ENCODE peak calls at places on chromosomes 7 and 10, in ten cellular contexts. K is CD8-positive, alpha-beta T cell; U is mammary epithelial cell; L is left ventricle myocardium inferior; W is H9; N is MM.1S; D is vagina; Q is tibial artery; G is kidney; J is psoas muscle. B is an unnamed sample. For H3K4me1, the result is how much of the 10 kb centered on the place peaks cover.

GRCh38 chr10:33335800-33336605 is 1.5 kb upstream of the NRP1 start:
- DNase-seq in J (peak), W (peak), D (no peak), Q (peak), N (no peak), G (peak), K (no peak), U (peak), L (peak), B (peak)

GRCh38 chr10:115171392-115171960 is 78.3 kb downstream of the ATRNL1 start:
- DNase-seq in Q (no peak), W (no peak), N (peak), G (no peak), D (no peak), U (no peak), J (no peak), L (no peak), K (no peak), B (no peak)

GRCh38 chr7:85167636-85168035 is 19.2 kb downstream of the SEMA3D start:
- DNase-seq in G (no peak), N (no peak), K (no peak), J (no peak), L (no peak), Q (no peak), W (no peak), D (no peak), U (no peak), B (no peak)

GRCh38 chr7:150406565-150407421 is 27.7 kb downstream of the ZNF775 start:
- DNase-seq in L (no peak), J (no peak), G (no peak), K (peak), W (no peak), U (no peak), Q (no peak), N (peak), D (no peak), B (no peak)

GRCh38 chr7:106855540-106856132 is 9.4 kb upstream of the PIK3CG start:
- DNase-seq in D (no peak), G (no peak), U (no peak), W (no peak), J (no peak), Q (no peak), K (no peak), N (no peak), L (no peak), B (no peak)

GRCh38 chr10:28429573-28430216 is 103.2 kb upstream of the WAC start:
- DNase-seq in D (no peak), N (no peak), J (no peak), W (no peak), U (peak), Q (no peak), L (no peak), K (no peak), G (no peak), B (no peak)

GRCh38 chr10:103499881-103500280 is 6.4 kb downstream of the NEURL1 start:
- DNase-seq in G (peak), L (no peak), Q (peak), K (no peak), N (no peak), U (no peak), D (no peak), J (no peak), W (no peak), B (no peak)

GRCh38 chr10:21158301-21158700 is 261.2 kb upstream of the NEBL start:
- DNase-seq in D (no peak), W (no peak), G (no peak), U (no peak), L (no peak), J (no peak), K (no peak), N (no peak), Q (no peak), B (no peak)

GRCh38 chr10:14017380-14017943 is 313.3 kb downstream of the FRMD4A start:
- DNase-seq in W (no peak), N (no peak), J (no peak), K (no peak), L (no peak), U (no peak), Q (no peak), D (no peak), G (no peak), B (no peak)

GRCh38 chr10:88127266-88127665 is 263.8 kb downstream of the PTEN start:
- DNase-seq in K (no peak), W (no peak), J (no peak), D (no peak), Q (no peak), N (no peak), G (no peak), L (no peak), U (no peak), B (no peak)

GRCh38 chr10:80608706-80609105 is 71.0 kb downstream of the SH2D4B start:
- DNase-seq in J (no peak), L (no peak), U (no peak), W (no peak), G (no peak), K (no peak), N (no peak), Q (no peak), D (no peak), B (no peak)

GRCh38 chr7:91054374-91054773 is 209.9 kb upstream of the FZD1 start:
- DNase-seq in W (no peak), K (no peak), N (no peak), L (no peak), Q (no peak), G (no peak), D (no peak), J (no peak), U (no peak), B (no peak)

GRCh38 chr10:78029294-78030226 is at the start of gene POLR3A:
- DNase-seq in K (peak), J (peak), Q (peak), U (peak), G (peak), W (peak), D (peak), L (peak), N (peak), B (peak)

GRCh38 chr7:137943132-137943551 is 58.7 kb downstream of the CREB3L2 start:
- DNase-seq in N (no peak), D (no peak), K (no peak), Q (peak), U (no peak), J (peak), L (peak), W (no peak), G (peak), B (no peak)

GRCh38 chr7:22675917-22676343 is 51.1 kb upstream of the IL6 start:
- DNase-seq in W (no peak), D (no peak), N (no peak), G (no peak), J (no peak), U (peak), K (peak), Q (no peak), L (no peak), B (no peak)

GRCh38 chr10:5433182-5433581 is 20.8 kb downstream of the NET1 start:
- DNase-seq in D (no peak), J (no peak), G (no peak), W (no peak), K (no peak), U (no peak), Q (no peak), L (no peak), N (no peak), B (no peak)

GRCh38 chr7:30836991-30837390 is 65.8 kb downstream of the MINDY4 start:
- DNase-seq in G (no peak), W (peak), L (no peak), N (no peak), K (no peak), Q (no peak), D (peak), U (no peak), J (no peak), B (no peak)

GRCh38 chr7:46494026-46494425 is 573.0 kb upstream of the IGFBP3 start:
- DNase-seq in L (no peak), K (no peak), U (peak), W (no peak), J (no peak), G (no peak), Q (no peak), N (no peak), D (no peak), B (no peak)

GRCh38 chr7:105650382-105650729 is 69.1 kb upstream of the EFCAB10 start:
- DNase-seq in D (no peak), U (no peak), L (no peak), K (no peak), J (no peak), Q (no peak), W (no peak), G (no peak), N (no peak), B (no peak)

GRCh38 chr10:53536322-53536721 is 763.7 kb upstream of the MBL2 start:
- DNase-seq in N (no peak), D (no peak), J (no peak), W (no peak), L (no peak), K (no peak), U (peak), Q (no peak), G (no peak), B (no peak)

GRCh38 chr7:2843711-2844152 is 376 bp downstream of the GNA12 start:
- DNase-seq in K (peak), G (peak), N (peak), L (no peak), D (no peak), J (peak), U (no peak), W (no peak), Q (peak), B (no peak)

GRCh38 chr7:108525985-108526767 is at the start of gene PNPLA8:
- DNase-seq in G (peak), W (peak), N (peak), L (peak), J (peak), U (peak), Q (peak), K (peak), D (peak), B (peak)

GRCh38 chr10:29699621-29700020 is 64.8 kb upstream of the SVIL start:
- DNase-seq in G (no peak), U (no peak), W (no peak), L (no peak), Q (no peak), K (no peak), N (no peak), D (no peak), J (no peak), B (no peak)

GRCh38 chr10:34288634-34289033 is 526.5 kb downstream of the PARD3 start:
- DNase-seq in D (no peak), N (no peak), J (no peak), U (peak), W (no peak), L (no peak), K (no peak), Q (no peak), G (no peak), B (no peak)

GRCh38 chr7:12089951-12090756 is 120.9 kb upstream of the TMEM106B start:
- DNase-seq in G (peak), Q (no peak), J (no peak), K (no peak), N (no peak), U (no peak), W (no peak), L (no peak), D (no peak), B (no peak)

GRCh38 chr7:36044096-36044892 is 108.8 kb upstream of the EEPD1 start:
- DNase-seq in D (no peak), J (no peak), W (no peak), K (no peak), N (no peak), G (no peak), U (no peak), L (no peak), Q (no peak), B (no peak)

GRCh38 chr7:18558910-18559309 is 63.4 kb downstream of the HDAC9 start:
- DNase-seq in Q (no peak), G (no peak), L (no peak), U (peak), W (no peak), N (no peak), D (no peak), J (no peak), K (no peak), B (no peak)

GRCh38 chr7:151248191-151249033 is at the start of gene SMARCD3:
- DNase-seq in G (peak), W (peak), D (no peak), Q (peak), L (peak), U (peak), N (no peak), J (peak), K (peak), B (peak)

GRCh38 chr7:147640821-147641220 is 949.7 kb upstream of the C7orf33 start:
- DNase-seq in U (no peak), J (no peak), D (no peak), G (no peak), K (no peak), L (no peak), W (no peak), N (no peak), Q (no peak), B (no peak)

GRCh38 chr10:84166620-84167288 is 6.8 kb upstream of the GPR15LG start:
- DNase-seq in K (no peak), G (no peak), J (no peak), W (no peak), U (no peak), Q (no peak), N (no peak), L (no peak), D (no peak), B (no peak)

GRCh38 chr10:99689461-99689860 is 30.2 kb downstream of the ENTPD7 start:
- DNase-seq in D (no peak), K (no peak), U (peak), L (no peak), N (no peak), J (no peak), G (no peak), W (no peak), Q (no peak), B (no peak)

GRCh38 chr10:103557455-103557854 is 64.0 kb downstream of the NEURL1 start:
- DNase-seq in J (no peak), W (no peak), U (no peak), L (no peak), N (no peak), D (no peak), Q (no peak), K (no peak), G (no peak), B (no peak)

GRCh38 chr10:18421726-18422293 is 229.6 kb downstream of the NSUN6 start:
- DNase-seq in Q (no peak), D (no peak), L (no peak), G (no peak), N (no peak), U (no peak), J (no peak), W (no peak), K (no peak), B (no peak)

GRCh38 chr7:95469850-95470249 is 15.9 kb upstream of the ASB4 start:
- DNase-seq in D (no peak), G (no peak), N (no peak), Q (no peak), K (no peak), U (no peak), L (no peak), W (no peak), J (no peak), B (no peak)

GRCh38 chr7:102264367-102264891 is 22.2 kb upstream of the SH2B2 start:
- DNase-seq in G (peak), L (no peak), U (no peak), Q (no peak), K (no peak), W (no peak), N (no peak), J (no peak), D (no peak), B (no peak)

GRCh38 chr7:151375530-151376217 is 34.1 kb downstream of the NUB1 start:
- DNase-seq in N (no peak), K (no peak), U (no peak), J (no peak), G (no peak), D (no peak), W (no peak), Q (no peak), L (no peak), B (no peak)

GRCh38 chr10:16116404-16117304 is 256.3 kb upstream of the MINDY3 start:
- DNase-seq in W (no peak), Q (no peak), K (no peak), J (no peak), N (peak), U (peak), L (no peak), G (no peak), D (no peak), B (no peak)

GRCh38 chr10:102401322-102401614 is 5.8 kb downstream of the NFKB2 start:
- DNase-seq in U (no peak), W (no peak), D (no peak), L (no peak), J (no peak), K (no peak), G (no peak), N (no peak), Q (no peak), B (no peak)
- H3K4me1 ChIP-seq in U (under half), W (under half), D (under half), L (under half), J (under half), K (under half), G (under half), N (under half), Q (under half), B (under half)

GRCh38 chr10:48885376-48885775 is 54.3 kb downstream of the LRRC18 start:
- DNase-seq in W (no peak), U (no peak), J (no peak), L (no peak), D (no peak), K (no peak), N (peak), G (no peak), Q (no peak), B (no peak)
- TF ChIP-seq CTCF in W (peak), U (peak), J (peak), L (peak), D (peak), K (no peak), N (no peak), G (peak), Q (no peak), B (no peak)

DNA sequence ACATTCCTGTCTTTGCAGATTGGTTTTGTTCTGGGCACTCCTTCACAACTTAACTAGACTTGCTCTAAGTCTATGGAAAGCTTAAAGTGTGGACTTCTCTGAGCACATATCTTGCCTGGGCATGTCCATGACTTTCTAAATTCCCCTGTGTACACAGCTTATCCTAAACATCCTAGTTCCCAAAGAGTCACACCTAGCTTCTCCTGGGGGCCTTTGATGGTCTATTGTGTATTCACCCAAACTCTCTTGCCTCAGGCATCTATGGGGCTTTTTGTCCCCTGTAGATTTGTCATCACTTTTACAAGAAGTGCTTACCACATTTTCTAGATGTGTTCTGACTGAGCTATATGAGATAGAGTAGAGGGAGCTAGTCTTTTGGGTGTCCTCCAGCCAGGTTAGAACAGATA is 12.2 kb upstream of the ZNF488 start:
- DNase-seq in G (no peak), Q (no peak), K (no peak), J (no peak), W (peak), L (no peak), U (peak), D (peak), N (no peak), B (peak)
- H3K4me1 ChIP-seq in G (under half), Q (under half), K (under half), J (under half), W (under half), L (under half), U (under half), D (under half), N (under half), B (under half)

DNA sequence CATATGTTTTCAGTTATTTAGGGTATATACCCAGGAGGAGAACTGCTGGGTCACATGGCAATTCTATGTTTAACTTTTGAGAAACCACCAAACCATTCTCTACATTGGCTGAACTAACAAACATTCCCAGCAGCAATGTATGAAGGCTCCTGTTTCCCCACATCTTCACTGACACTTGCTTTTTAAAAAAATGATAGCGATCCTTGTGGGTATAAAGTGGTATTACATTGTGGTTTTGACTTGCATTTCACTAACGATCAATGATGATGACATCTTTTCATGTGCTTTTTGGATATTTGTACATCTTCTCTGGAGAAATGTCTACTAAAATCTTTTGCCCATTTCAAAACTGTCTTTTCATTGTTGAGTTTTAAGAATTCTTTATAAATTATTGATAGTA is 51.2 kb upstream of the ANAPC16 start:
- DNase-seq in G (no peak), D (no peak), L (no peak), Q (no peak), K (no peak), U (no peak), J (no peak), N (no peak), W (no peak), B (no peak)
- TF ChIP-seq CTCF in G (no peak), D (no peak), L (no peak), Q (no peak), K (peak), U (no peak), J (no peak), N (peak), W (peak), B (no peak)

DNA sequence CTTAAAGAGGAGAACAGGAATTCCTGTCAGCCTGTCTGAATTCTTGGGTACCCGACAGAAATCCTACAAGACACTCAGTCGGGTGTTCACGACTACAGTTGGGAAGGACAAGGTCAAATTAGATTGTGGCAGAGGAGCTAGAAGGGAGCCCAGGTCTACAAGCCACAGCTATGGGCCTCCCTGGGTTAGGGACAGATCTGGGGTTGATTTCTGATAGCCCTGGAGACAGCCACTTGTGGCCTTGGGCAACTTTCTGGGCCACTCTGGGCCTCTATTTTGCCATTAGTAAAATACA is 39.7 kb upstream of the ANTXRL start:
- DNase-seq in D (no peak), G (no peak), Q (no peak), N (no peak), K (no peak), U (no peak), W (peak), L (no peak), J (no peak), B (no peak)
- H3K4me1 ChIP-seq in D (under half), G (under half), Q (under half), N (under half), K (under half), U (under half), W (under half), L (under half), J (under half), B (under half)